ENCODE peak calls at places on chromosome 17, in seven cellular contexts. L is SK-N-SH, Q is HCT116, J is K562, D is H1, Z is HepG2, H is GM12878. K is an unnamed sample.

GRCh38 chr17:13584701-13585080 is 17.0 kb downstream of the HS3ST3A1 start:
- DNase-seq in L (no peak), Q (no peak), J (no peak), D (no peak), Z (no peak), H (no peak), K (no peak)

GRCh38 chr17:32558997-32559650 is 72.3 kb downstream of the CDK5R1 start:
- DNase-seq in L (peak), Q (no peak), J (peak), D (no peak), Z (no peak), H (peak), K (no peak)

GRCh38 chr17:56521439-56522141 is 71.9 kb upstream of the NOG start:
- DNase-seq in L (no peak), Q (no peak), J (no peak), D (peak), Z (no peak), H (no peak), K (no peak)

GRCh38 chr17:39152134-39152884 is 872 bp upstream of the PLXDC1 start:
- DNase-seq in L (peak), Q (peak), J (no peak), D (peak), Z (no peak), H (no peak), K (peak)

GRCh38 chr17:82939213-82940030 is 99.6 kb upstream of the ZNF750 start:
- DNase-seq in L (no peak), Q (no peak), J (no peak), D (no peak), Z (no peak), H (no peak), K (no peak)

GRCh38 chr17:9236286-9237052 is 215.2 kb downstream of the NTN1 start:
- DNase-seq in L (no peak), Q (no peak), J (no peak), D (no peak), Z (no peak), H (no peak), K (no peak)

GRCh38 chr17:29235904-29236303 is 10.8 kb upstream of the CRYBA1 start:
- DNase-seq in L (no peak), Q (no peak), J (no peak), D (no peak), Z (no peak), H (no peak), K (no peak)

GRCh38 chr17:15513058-15513858 is 45.8 kb upstream of the CDRT4 start:
- DNase-seq in L (no peak), Q (no peak), J (no peak), D (no peak), Z (no peak), H (no peak), K (no peak)

GRCh38 chr17:82273327-82274133 is at the start of gene CSNK1D:
- DNase-seq in L (peak), Q (peak), J (peak), D (peak), Z (peak), H (peak), K (peak)

GRCh38 chr17:58316260-58316960 is 12.2 kb downstream of the TSPOAP1 start:
- DNase-seq in L (peak), Q (no peak), J (no peak), D (peak), Z (no peak), H (no peak), K (no peak)

GRCh38 chr17:68094481-68095078 is 59.0 kb downstream of the KPNA2 start:
- DNase-seq in L (no peak), Q (no peak), J (no peak), D (no peak), Z (peak), H (no peak), K (no peak)

GRCh38 chr17:4739122-4740024 is at the start of the genes CXCL16 and ZMYND15:
- DNase-seq in L (peak), Q (no peak), J (peak), D (peak), Z (no peak), H (no peak), K (peak)
- TF ChIP-seq JUND in L (no peak), Q (no peak), J (no peak), D (no peak), Z (no peak), H (no peak), K (no peak)

GRCh38 chr17:17304521-17304985 is 1.4 kb downstream of the NT5M start:
- DNase-seq in L (no peak), Q (no peak), J (peak), D (no peak), Z (no peak), H (no peak), K (no peak)

GRCh38 chr17:17303847-17304490 is 796 bp downstream of the NT5M start:
- DNase-seq in L (peak), Q (no peak), J (no peak), D (no peak), Z (no peak), H (no peak), K (no peak)

GRCh38 chr17:17303010-17303846 is at the start of gene NT5M:
- DNase-seq in L (peak), Q (no peak), J (peak), D (peak), Z (peak), H (no peak), K (peak)

GRCh38 chr17:17298108-17298507 is 5.1 kb upstream of the NT5M start:
- DNase-seq in L (no peak), Q (no peak), J (no peak), D (no peak), Z (no peak), H (no peak), K (no peak)

DNA sequence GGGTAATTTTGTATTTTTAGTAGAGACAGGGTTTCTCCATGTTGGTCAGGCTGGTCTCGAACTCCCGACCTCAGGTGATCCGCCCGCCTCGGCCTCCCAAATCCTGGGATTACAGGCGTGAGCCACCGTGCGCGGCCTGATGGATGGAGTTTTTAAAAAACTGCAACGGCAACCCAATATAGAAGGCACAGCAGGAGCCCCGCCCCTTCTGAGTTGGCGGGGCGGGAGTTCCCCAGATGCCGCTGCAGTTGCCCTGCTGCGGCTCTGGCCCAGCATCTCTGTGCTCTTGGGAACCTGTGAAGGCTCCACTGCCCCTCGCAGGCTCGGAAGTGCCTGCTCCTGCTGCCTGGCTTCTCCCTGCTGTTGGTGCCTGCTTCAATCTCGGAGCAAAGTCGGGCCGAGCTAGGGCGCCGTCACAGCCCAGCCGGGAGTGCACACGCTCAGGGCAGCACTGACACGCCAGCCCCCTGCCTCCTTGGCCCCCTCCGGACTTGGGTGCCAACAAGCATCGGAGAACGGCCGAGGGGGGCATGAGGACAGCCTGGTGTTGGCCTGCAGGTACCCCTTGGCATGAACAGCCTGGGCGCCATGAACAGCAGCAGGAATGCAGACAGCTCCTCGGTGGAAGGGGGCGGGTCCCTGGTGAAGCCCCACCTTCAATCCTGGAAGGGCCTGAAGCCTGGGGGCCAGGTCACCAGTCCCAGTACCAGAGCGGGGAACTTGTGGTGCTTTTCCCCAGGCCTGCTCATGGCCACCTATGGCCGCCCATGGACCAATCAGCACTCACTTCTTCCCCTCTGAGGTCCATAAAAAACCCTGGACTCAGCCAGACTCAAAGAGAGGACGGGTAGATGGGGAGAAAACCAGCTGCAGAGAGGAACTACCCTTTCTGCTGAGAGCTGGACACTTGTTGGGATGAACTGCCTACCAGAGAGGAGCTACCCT is 2.3 kb upstream of the NT5M start:
- DNase-seq in L (no peak), Q (no peak), J (no peak), D (peak), Z (no peak), H (no peak), K (no peak)
- TF ChIP-seq JUND in L (no peak), Q (no peak), J (no peak), D (no peak), Z (no peak), H (no peak), K (no peak)

GRCh38 chr17:5241861-5242671 is 7.4 kb upstream of the SCIMP start:
- DNase-seq in L (no peak), Q (no peak), J (no peak), D (no peak), Z (no peak), H (no peak), K (no peak)

GRCh38 chr17:5234645-5235576 is at the start of gene SCIMP:
- DNase-seq in L (no peak), Q (no peak), J (no peak), D (no peak), Z (no peak), H (peak), K (no peak)

GRCh38 chr17:5236871-5237540 is 2.3 kb upstream of the SCIMP start:
- DNase-seq in L (no peak), Q (no peak), J (no peak), D (no peak), Z (no peak), H (no peak), K (no peak)

GRCh38 chr17:5238333-5238732 is 3.7 kb upstream of the SCIMP start:
- DNase-seq in L (no peak), Q (no peak), J (no peak), D (no peak), Z (no peak), H (no peak), K (no peak)

DNA sequence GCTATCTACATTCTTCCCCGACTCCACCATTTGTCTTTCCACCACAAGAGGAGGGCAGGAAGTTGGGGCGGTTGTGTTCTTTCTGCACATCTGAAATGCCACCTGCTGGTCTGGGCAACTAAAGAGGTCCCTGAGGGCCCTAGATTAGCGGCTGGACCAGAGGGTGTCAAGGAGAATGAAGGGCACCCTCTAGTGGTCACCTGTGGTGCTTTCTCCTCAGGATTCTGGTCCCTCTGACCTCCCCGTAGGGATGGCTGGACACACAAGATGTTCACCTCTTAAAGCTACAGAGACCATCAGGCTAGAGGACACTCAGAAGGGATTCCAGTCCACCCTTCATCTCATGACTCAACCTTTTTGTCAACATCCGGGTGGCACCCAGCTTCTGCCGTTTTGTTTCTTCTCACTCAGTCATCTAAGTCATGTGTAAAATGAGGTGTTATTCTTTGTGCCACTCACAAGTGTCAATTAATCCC is 2.9 kb upstream of the SCIMP start:
- DNase-seq in L (peak), Q (peak), J (peak), D (peak), Z (peak), H (peak), K (peak)
- TF ChIP-seq JUND in L (no peak), Q (no peak), J (no peak), D (no peak), Z (no peak), H (no peak), K (no peak)

DNA sequence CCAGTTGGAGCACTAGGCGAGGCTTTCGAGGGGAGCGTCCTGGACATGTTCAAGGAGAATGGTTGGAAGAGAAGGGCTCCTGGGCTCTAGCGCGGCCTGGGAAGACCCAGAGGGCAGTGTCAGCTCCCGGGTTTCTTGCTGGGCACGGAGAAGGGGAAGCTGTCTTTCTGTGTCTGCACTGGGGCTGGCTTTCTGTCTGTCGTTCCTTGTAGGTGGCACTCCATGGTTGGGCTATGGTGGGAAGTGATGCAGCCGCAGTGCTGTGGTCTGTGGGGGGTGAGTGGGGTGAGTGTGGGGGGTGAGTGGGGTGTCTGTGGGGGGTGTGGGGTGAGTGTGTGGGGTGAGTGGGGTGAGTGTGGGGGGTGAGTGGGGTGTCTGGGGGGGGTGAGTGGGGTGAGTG is 13.7 kb downstream of the RNF213 start:
- DNase-seq in L (peak), Q (no peak), J (no peak), D (no peak), Z (no peak), H (no peak), K (no peak)
- TF ChIP-seq JUND in L (no peak), Q (no peak), J (no peak), D (no peak), Z (no peak), H (no peak), K (no peak)

GRCh38 chr17:62688398-62689140 is 61.1 kb downstream of the MRC2 start:
- DNase-seq in L (no peak), Q (no peak), J (no peak), D (no peak), Z (no peak), H (no peak), K (no peak)

GRCh38 chr17:62690168-62690897 is 62.9 kb downstream of the MRC2 start:
- DNase-seq in L (no peak), Q (no peak), J (no peak), D (no peak), Z (no peak), H (no peak), K (no peak)

GRCh38 chr17:62687997-62688396 is 60.5 kb downstream of the MRC2 start:
- DNase-seq in L (no peak), Q (no peak), J (no peak), D (no peak), Z (no peak), H (no peak), K (no peak)

GRCh38 chr17:62692159-62692651 is 64.7 kb downstream of the MRC2 start:
- DNase-seq in L (no peak), Q (no peak), J (no peak), D (no peak), Z (no peak), H (no peak), K (no peak)

DNA sequence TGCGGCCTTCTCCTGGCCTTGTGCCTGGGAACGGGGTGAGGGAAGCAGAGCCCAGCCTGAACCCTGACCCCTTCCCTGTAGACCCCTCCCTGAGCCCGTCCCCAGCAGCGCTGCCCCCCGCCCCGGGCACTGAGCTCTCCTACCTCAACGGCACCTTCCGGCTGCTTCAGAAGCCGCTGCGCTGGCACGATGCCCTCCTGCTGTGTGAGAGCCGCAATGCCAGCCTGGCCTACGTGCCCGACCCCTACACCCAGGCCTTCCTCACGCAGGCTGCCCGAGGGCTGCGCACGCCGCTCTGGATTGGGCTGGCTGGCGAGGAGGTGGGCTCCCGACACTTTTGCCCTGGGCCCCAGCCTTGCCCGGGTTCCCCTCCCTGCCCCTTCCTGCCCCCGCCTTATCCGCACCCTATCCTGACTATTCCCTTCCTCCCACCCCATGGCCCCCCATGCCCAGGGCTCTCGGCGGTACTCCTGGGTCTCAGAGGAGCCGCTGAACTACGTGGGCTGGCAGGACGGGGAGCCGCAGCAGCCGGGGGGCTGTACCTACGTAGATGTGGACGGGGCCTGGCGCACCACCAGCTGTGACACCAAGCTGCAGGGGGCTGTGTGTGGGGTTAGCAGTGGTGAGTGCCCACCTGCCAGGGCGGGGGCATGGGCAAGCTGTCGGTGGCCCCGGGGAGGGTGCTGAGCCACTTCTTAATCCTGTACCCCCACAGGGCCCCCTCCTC is 62.1 kb downstream of the MRC2 start:
- DNase-seq in L (no peak), Q (no peak), J (no peak), D (no peak), Z (no peak), H (no peak), K (no peak)
- TF ChIP-seq JUND in L (no peak), Q (no peak), J (no peak), D (no peak), Z (no peak), H (no peak), K (no peak)

GRCh38 chr17:60134396-60135159 is 15.2 kb upstream of the CA4 start:
- DNase-seq in L (peak), Q (no peak), J (peak), D (peak), Z (no peak), H (no peak), K (no peak)
- TF ChIP-seq JUND in L (no peak), Q (no peak), J (no peak), D (no peak), Z (no peak), H (no peak), K (no peak)

GRCh38 chr17:48335858-48336500 is 94.0 kb downstream of the SKAP1 start:
- DNase-seq in L (peak), Q (peak), J (peak), D (no peak), Z (peak), H (peak), K (peak)
- TF ChIP-seq JUND in L (no peak), Q (no peak), J (no peak), D (no peak), Z (no peak), H (no peak), K (no peak)

K was measured in T47D.